ENCODE peak calls at places on chromosome 4, in seven cellular contexts. C, U, Z, G, X, R and N are unnamed samples.

GRCh38 chr4:46930866-46931265 is 21.8 kb upstream of the COX7B2 start:
- DNase-seq in C (no peak), U (no peak), Z (no peak), G (no peak), X (no peak), R (no peak), N (no peak)

GRCh38 chr4:98446499-98447375 is 185.6 kb downstream of the RAP1GDS1 start:
- DNase-seq in C (peak), U (no peak), Z (peak), G (peak), X (no peak), R (no peak), N (peak)

GRCh38 chr4:108533245-108533844 is 87.0 kb upstream of the RPL34 start:
- DNase-seq in C (no peak), U (no peak), Z (no peak), G (no peak), X (no peak), R (no peak), N (no peak)

GRCh38 chr4:75561789-75562188 is 5.9 kb downstream of the ODAPH start:
- DNase-seq in C (no peak), U (no peak), Z (no peak), G (no peak), X (no peak), R (no peak), N (no peak)

GRCh38 chr4:40238700-40239548 is 42.1 kb downstream of the RHOH start:
- DNase-seq in C (peak), U (peak), Z (peak), G (peak), X (no peak), R (no peak), N (no peak)

GRCh38 chr4:41874873-41875272 is 60.4 kb upstream of the TMEM33 start:
- DNase-seq in C (no peak), U (no peak), Z (no peak), G (no peak), X (no peak), R (no peak), N (no peak)

GRCh38 chr4:115101675-115102074 is 11.7 kb downstream of the NDST4 start:
- DNase-seq in C (no peak), U (no peak), Z (no peak), G (no peak), X (no peak), R (no peak), N (no peak)

GRCh38 chr4:37685211-37685725 is 908 bp downstream of the RELL1 start:
- DNase-seq in C (peak), U (peak), Z (no peak), G (peak), X (no peak), R (no peak), N (no peak)

GRCh38 chr4:139301821-139302611 is at the start of gene NDUFC1:
- DNase-seq in C (peak), U (peak), Z (peak), G (peak), X (peak), R (peak), N (peak)

GRCh38 chr4:167100120-167100519 is 134.2 kb downstream of the SPOCK3 start:
- DNase-seq in C (no peak), U (no peak), Z (no peak), G (no peak), X (peak), R (no peak), N (no peak)

GRCh38 chr4:98648602-98649001 is 9.8 kb downstream of the TSPAN5 start:
- DNase-seq in C (no peak), U (no peak), Z (no peak), G (no peak), X (no peak), R (no peak), N (no peak)

GRCh38 chr4:105909699-105910340 is 14.5 kb downstream of the NPNT start:
- DNase-seq in C (peak), U (no peak), Z (no peak), G (no peak), X (peak), R (no peak), N (no peak)